ENCODE peak calls at places on chromosomes 2 and 18, in ten cellular contexts. T is cerebellum; Y is CD4-positive, alpha-beta memory T cell; U is astrocyte; A is NCI-H1092 treated with DMSO at 0.1 percent for 48 hours; X is Daoy; H is NCI-H524; R is stimulated activated CD8-positive, alpha-beta memory T cell treated with anti-CD3 and anti-CD28 coated beads, Interleukin-4, amount 100 ng/mL, for 4 hours; W is NCI-H1105 treated with DMSO at 0.1 percent for 48 hours; Z is NCI-H1048. B is an unnamed sample.

GRCh38 chr2:55119711-55120487 is 69.6 kb upstream of the RTN4 start:
- DNase-seq in T (no peak), Y (no peak), U (no peak), A (no peak), X (no peak), H (peak), R (no peak), W (no peak), Z (no peak), B (no peak)

GRCh38 chr2:216294305-216294704 is 78.0 kb downstream of the MARCHF4 start:
- DNase-seq in T (no peak), Y (no peak), U (no peak), A (no peak), X (no peak), H (no peak), R (no peak), W (no peak), Z (no peak), B (no peak)

GRCh38 chr2:210954508-210954907 is 398.1 kb downstream of the CPS1 start:
- DNase-seq in T (no peak), Y (no peak), U (no peak), A (no peak), X (no peak), H (no peak), R (no peak), W (peak), Z (no peak), B (no peak)

GRCh38 chr2:206361407-206362045 is 81.8 kb upstream of the ADAM23 start:
- DNase-seq in T (no peak), Y (no peak), U (no peak), A (no peak), X (no peak), H (no peak), R (no peak), W (no peak), Z (no peak), B (no peak)

GRCh38 chr2:36770542-36771287 is 74.2 kb downstream of the VIT start:
- DNase-seq in T (no peak), Y (peak), U (no peak), A (peak), X (peak), H (peak), R (no peak), W (peak), Z (peak), B (no peak)

GRCh38 chr2:158125756-158126498 is 24.3 kb downstream of the UPP2 start:
- DNase-seq in T (no peak), Y (no peak), U (no peak), A (no peak), X (no peak), H (no peak), R (no peak), W (no peak), Z (no peak), B (no peak)

GRCh38 chr18:48983793-48984437 is 33.1 kb upstream of the SMAD7 start:
- DNase-seq in T (no peak), Y (no peak), U (no peak), A (peak), X (peak), H (no peak), R (no peak), W (peak), Z (no peak), B (no peak)

GRCh38 chr2:12666445-12666844 is 50.3 kb upstream of the TRIB2 start:
- DNase-seq in T (no peak), Y (no peak), U (no peak), A (no peak), X (no peak), H (no peak), R (no peak), W (no peak), Z (no peak), B (no peak)

GRCh38 chr18:26806224-26806623 is 59.3 kb downstream of the AQP4 start:
- DNase-seq in T (no peak), Y (no peak), U (no peak), A (no peak), X (no peak), H (no peak), R (no peak), W (no peak), Z (no peak), B (no peak)

GRCh38 chr18:26961805-26962204 is 96.3 kb upstream of the AQP4 start:
- DNase-seq in T (no peak), Y (no peak), U (no peak), A (no peak), X (no peak), H (no peak), R (no peak), W (no peak), Z (no peak), B (no peak)

GRCh38 chr18:5238371-5238758 is 41.3 kb upstream of the AKAIN1 start:
- DNase-seq in T (peak), Y (no peak), U (no peak), A (no peak), X (peak), H (no peak), R (peak), W (no peak), Z (no peak), B (peak)

GRCh38 chr2:229598227-229598626 is 116.1 kb downstream of the DNER start:
- DNase-seq in T (no peak), Y (no peak), U (no peak), A (no peak), X (no peak), H (no peak), R (no peak), W (no peak), Z (no peak), B (no peak)

GRCh38 chr2:101152195-101153076 is 1.3 kb upstream of the TBC1D8 start:
- DNase-seq in T (peak), Y (peak), U (no peak), A (peak), X (peak), H (peak), R (no peak), W (peak), Z (no peak), B (no peak)

GRCh38 chr2:98541906-98542305 is 66.4 kb downstream of the COA5 start:
- DNase-seq in T (no peak), Y (no peak), U (no peak), A (no peak), X (no peak), H (no peak), R (no peak), W (no peak), Z (no peak), B (no peak)

GRCh38 chr18:59996370-59996966 is 96.7 kb downstream of the PMAIP1 start:
- DNase-seq in T (no peak), Y (no peak), U (peak), A (peak), X (peak), H (no peak), R (no peak), W (peak), Z (peak), B (no peak)

GRCh38 chr18:25345432-25345831 is 6.5 kb downstream of the ZNF521 start:
- DNase-seq in T (no peak), Y (no peak), U (no peak), A (no peak), X (no peak), H (no peak), R (no peak), W (peak), Z (no peak), B (no peak)

GRCh38 chr2:238784671-238785527 is 63.0 kb upstream of the TWIST2 start:
- DNase-seq in T (peak), Y (peak), U (peak), A (peak), X (peak), H (peak), R (peak), W (peak), Z (no peak), B (peak)

GRCh38 chr2:218831378-218831990 is at the start of gene PRKAG3:
- DNase-seq in T (no peak), Y (no peak), U (no peak), A (no peak), X (no peak), H (no peak), R (no peak), W (no peak), Z (no peak), B (no peak)

GRCh38 chr2:236730393-236730792 is 160.8 kb downstream of the ACKR3 start:
- DNase-seq in T (no peak), Y (no peak), U (no peak), A (no peak), X (no peak), H (no peak), R (no peak), W (no peak), Z (no peak), B (no peak)

GRCh38 chr2:239544846-239545465 is 144.1 kb upstream of the HDAC4 start:
- DNase-seq in T (no peak), Y (peak), U (no peak), A (no peak), X (no peak), H (no peak), R (peak), W (no peak), Z (no peak), B (no peak)

GRCh38 chr2:53633441-53633840 is 134.2 kb upstream of the CHAC2 start:
- DNase-seq in T (no peak), Y (no peak), U (peak), A (no peak), X (peak), H (no peak), R (no peak), W (no peak), Z (no peak), B (no peak)

GRCh38 chr2:31446848-31447247 is 32.3 kb upstream of the XDH start:
- DNase-seq in T (no peak), Y (no peak), U (peak), A (no peak), X (no peak), H (no peak), R (no peak), W (no peak), Z (no peak), B (no peak)

GRCh38 chr2:104867351-104868080 is 13.6 kb downstream of the POU3F3 start:
- DNase-seq in T (no peak), Y (no peak), U (peak), A (no peak), X (peak), H (peak), R (no peak), W (no peak), Z (no peak), B (peak)

GRCh38 chr2:170504820-170505145 is 210.4 kb upstream of the SP5 start:
- DNase-seq in T (no peak), Y (no peak), U (no peak), A (no peak), X (no peak), H (no peak), R (no peak), W (no peak), Z (no peak), B (no peak)

GRCh38 chr2:138020432-138020831 is 56.2 kb downstream of the HNMT start:
- DNase-seq in T (no peak), Y (no peak), U (no peak), A (peak), X (no peak), H (no peak), R (no peak), W (no peak), Z (no peak), B (no peak)

GRCh38 chr2:15748736-15749323 is 157.2 kb downstream of the DDX1 start:
- DNase-seq in T (no peak), Y (no peak), U (no peak), A (no peak), X (peak), H (no peak), R (no peak), W (no peak), Z (no peak), B (no peak)

GRCh38 chr2:107576991-107577390 is 249.7 kb upstream of the RGPD4 start:
- DNase-seq in T (no peak), Y (no peak), U (no peak), A (no peak), X (no peak), H (no peak), R (no peak), W (no peak), Z (no peak), B (no peak)

GRCh38 chr2:176471949-176472348 is 202.7 kb downstream of the MTX2 start:
- DNase-seq in T (no peak), Y (no peak), U (no peak), A (no peak), X (no peak), H (no peak), R (no peak), W (no peak), Z (no peak), B (no peak)

GRCh38 chr2:235903803-235904637 is 264.2 kb downstream of the GBX2 start:
- DNase-seq in T (no peak), Y (no peak), U (no peak), A (no peak), X (no peak), H (peak), R (no peak), W (no peak), Z (no peak), B (no peak)

GRCh38 chr2:181466661-181467576 is 9.7 kb downstream of the ITGA4 start:
- DNase-seq in T (no peak), Y (peak), U (peak), A (peak), X (peak), H (peak), R (peak), W (peak), Z (no peak), B (peak)

GRCh38 chr2:204967199-204967995 is 422.1 kb downstream of the PARD3B start:
- DNase-seq in T (no peak), Y (peak), U (no peak), A (peak), X (no peak), H (peak), R (no peak), W (no peak), Z (no peak), B (no peak)

GRCh38 chr18:42275138-42275535 is 320.1 kb downstream of the PIK3C3 start:
- DNase-seq in T (no peak), Y (no peak), U (no peak), A (no peak), X (no peak), H (no peak), R (no peak), W (no peak), Z (no peak), B (no peak)

GRCh38 chr18:23504720-23505119 is 1.4 kb downstream of the RMC1 start:
- DNase-seq in T (no peak), Y (peak), U (no peak), A (no peak), X (no peak), H (no peak), R (no peak), W (no peak), Z (no peak), B (no peak)

GRCh38 chr2:101435011-101435862 is 39.7 kb downstream of the RFX8 start:
- DNase-seq in T (no peak), Y (no peak), U (peak), A (no peak), X (peak), H (no peak), R (no peak), W (no peak), Z (no peak), B (peak)

GRCh38 chr2:10457846-10458563 is 9.9 kb upstream of the ODC1 start:
- DNase-seq in T (no peak), Y (no peak), U (peak), A (no peak), X (no peak), H (no peak), R (no peak), W (no peak), Z (no peak), B (no peak)

GRCh38 chr2:216855614-216856013 is 4.2 kb downstream of the TNP1 start:
- DNase-seq in T (no peak), Y (no peak), U (no peak), A (no peak), X (no peak), H (no peak), R (no peak), W (no peak), Z (no peak), B (no peak)

GRCh38 chr2:46601328-46601963 is 122.1 kb downstream of the TMEM247 start:
- DNase-seq in T (no peak), Y (peak), U (no peak), A (no peak), X (no peak), H (no peak), R (no peak), W (no peak), Z (no peak), B (no peak)

GRCh38 chr2:3776311-3776710 is 72.9 kb downstream of the DCDC2C start:
- DNase-seq in T (no peak), Y (no peak), U (no peak), A (no peak), X (no peak), H (no peak), R (no peak), W (no peak), Z (no peak), B (no peak)

GRCh38 chr2:181203412-181203811 is 223.0 kb downstream of the UBE2E3 start:
- DNase-seq in T (no peak), Y (no peak), U (peak), A (no peak), X (peak), H (no peak), R (no peak), W (no peak), Z (no peak), B (no peak)

GRCh38 chr2:167510071-167510759 is 621.9 kb downstream of the XIRP2 start:
- DNase-seq in T (no peak), Y (no peak), U (peak), A (no peak), X (no peak), H (no peak), R (no peak), W (no peak), Z (no peak), B (no peak)

B was measured in posterior cingulate gyrus.